ENCODE peak calls at places on chromosomes 4 and X, in nine cellular contexts. One of them, this sample, is unnamed.

GRCh38 chr4:27001398-27002164 is 140.9 kb downstream of the STIM2 start:
- DNase-seq in epithelial cell of proximal tubule: no peak
- DNase-seq in HEK293T: no peak
- DNase-seq in germinal center: no peak
- DNase-seq in activated CD8-positive, alpha-beta memory T cell treated with anti-CD3 and anti-CD28 coated beads for 1 hour: no peak
- DNase-seq in CD8-positive, alpha-beta T cell: no peak
- DNase-seq in EL: no peak
- DNase-seq in CD4-positive, alpha-beta T cell: no peak
- DNase-seq in stimulated activated CD8-positive, alpha-beta memory T cell treated with anti-CD3 and anti-CD28 coated beads, Interleukin-7, amount 100 ng/mL, for 1 hour: no peak
- DNase-seq in this sample: no peak

GRCh38 chr4:107255114-107255513 is 219.0 kb upstream of the DKK2 start:
- DNase-seq in epithelial cell of proximal tubule: no peak
- DNase-seq in HEK293T: no peak
- DNase-seq in germinal center: no peak
- DNase-seq in activated CD8-positive, alpha-beta memory T cell treated with anti-CD3 and anti-CD28 coated beads for 1 hour: no peak
- DNase-seq in CD8-positive, alpha-beta T cell: no peak
- DNase-seq in EL: peak
- DNase-seq in CD4-positive, alpha-beta T cell: no peak
- DNase-seq in stimulated activated CD8-positive, alpha-beta memory T cell treated with anti-CD3 and anti-CD28 coated beads, Interleukin-7, amount 100 ng/mL, for 1 hour: no peak
- DNase-seq in this sample: no peak

GRCh38 chr4:98710831-98711230 is 52.4 kb upstream of the TSPAN5 start:
- DNase-seq in epithelial cell of proximal tubule: no peak
- DNase-seq in HEK293T: no peak
- DNase-seq in germinal center: no peak
- DNase-seq in activated CD8-positive, alpha-beta memory T cell treated with anti-CD3 and anti-CD28 coated beads for 1 hour: no peak
- DNase-seq in CD8-positive, alpha-beta T cell: no peak
- DNase-seq in EL: peak
- DNase-seq in CD4-positive, alpha-beta T cell: no peak
- DNase-seq in stimulated activated CD8-positive, alpha-beta memory T cell treated with anti-CD3 and anti-CD28 coated beads, Interleukin-7, amount 100 ng/mL, for 1 hour: no peak
- DNase-seq in this sample: peak

GRCh38 chrX:109890910-109891502 is 111.9 kb upstream of the TMEM164 start:
- DNase-seq in epithelial cell of proximal tubule: no peak
- DNase-seq in HEK293T: peak
- DNase-seq in germinal center: peak
- DNase-seq in activated CD8-positive, alpha-beta memory T cell treated with anti-CD3 and anti-CD28 coated beads for 1 hour: peak
- DNase-seq in CD8-positive, alpha-beta T cell: peak
- DNase-seq in EL: peak
- DNase-seq in CD4-positive, alpha-beta T cell: peak
- DNase-seq in stimulated activated CD8-positive, alpha-beta memory T cell treated with anti-CD3 and anti-CD28 coated beads, Interleukin-7, amount 100 ng/mL, for 1 hour: no peak
- DNase-seq in this sample: peak

GRCh38 chr4:57154191-57154590 is 44.0 kb upstream of the IGFBP7 start:
- DNase-seq in epithelial cell of proximal tubule: no peak
- DNase-seq in HEK293T: no peak
- DNase-seq in germinal center: no peak
- DNase-seq in activated CD8-positive, alpha-beta memory T cell treated with anti-CD3 and anti-CD28 coated beads for 1 hour: no peak
- DNase-seq in CD8-positive, alpha-beta T cell: no peak
- DNase-seq in EL: peak
- DNase-seq in CD4-positive, alpha-beta T cell: no peak
- DNase-seq in stimulated activated CD8-positive, alpha-beta memory T cell treated with anti-CD3 and anti-CD28 coated beads, Interleukin-7, amount 100 ng/mL, for 1 hour: no peak
- DNase-seq in this sample: peak

GRCh38 chr4:38091636-38092035 is 131.4 kb downstream of the PTTG2 start:
- DNase-seq in epithelial cell of proximal tubule: no peak
- DNase-seq in HEK293T: no peak
- DNase-seq in germinal center: no peak
- DNase-seq in activated CD8-positive, alpha-beta memory T cell treated with anti-CD3 and anti-CD28 coated beads for 1 hour: no peak
- DNase-seq in CD8-positive, alpha-beta T cell: no peak
- DNase-seq in EL: no peak
- DNase-seq in CD4-positive, alpha-beta T cell: no peak
- DNase-seq in stimulated activated CD8-positive, alpha-beta memory T cell treated with anti-CD3 and anti-CD28 coated beads, Interleukin-7, amount 100 ng/mL, for 1 hour: no peak
- DNase-seq in this sample: peak

GRCh38 chr4:80336582-80336981 is 1.1 kb downstream of the CFAP299 start:
- DNase-seq in epithelial cell of proximal tubule: no peak
- DNase-seq in HEK293T: peak
- DNase-seq in germinal center: no peak
- DNase-seq in activated CD8-positive, alpha-beta memory T cell treated with anti-CD3 and anti-CD28 coated beads for 1 hour: no peak
- DNase-seq in CD8-positive, alpha-beta T cell: no peak
- DNase-seq in EL: peak
- DNase-seq in CD4-positive, alpha-beta T cell: no peak
- DNase-seq in stimulated activated CD8-positive, alpha-beta memory T cell treated with anti-CD3 and anti-CD28 coated beads, Interleukin-7, amount 100 ng/mL, for 1 hour: no peak
- DNase-seq in this sample: no peak

GRCh38 chr4:138034871-138035270 is 207.3 kb downstream of the SLC7A11 start:
- DNase-seq in epithelial cell of proximal tubule: no peak
- DNase-seq in HEK293T: no peak
- DNase-seq in germinal center: no peak
- DNase-seq in activated CD8-positive, alpha-beta memory T cell treated with anti-CD3 and anti-CD28 coated beads for 1 hour: no peak
- DNase-seq in CD8-positive, alpha-beta T cell: no peak
- DNase-seq in EL: peak
- DNase-seq in CD4-positive, alpha-beta T cell: no peak
- DNase-seq in stimulated activated CD8-positive, alpha-beta memory T cell treated with anti-CD3 and anti-CD28 coated beads, Interleukin-7, amount 100 ng/mL, for 1 hour: no peak
- DNase-seq in this sample: peak

GRCh38 chr4:75672461-75673026 is 667 bp downstream of the G3BP2 start:
- DNase-seq in epithelial cell of proximal tubule: no peak
- DNase-seq in HEK293T: peak
- DNase-seq in germinal center: peak
- DNase-seq in activated CD8-positive, alpha-beta memory T cell treated with anti-CD3 and anti-CD28 coated beads for 1 hour: peak
- DNase-seq in CD8-positive, alpha-beta T cell: peak
- DNase-seq in EL: peak
- DNase-seq in CD4-positive, alpha-beta T cell: peak
- DNase-seq in stimulated activated CD8-positive, alpha-beta memory T cell treated with anti-CD3 and anti-CD28 coated beads, Interleukin-7, amount 100 ng/mL, for 1 hour: peak
- DNase-seq in this sample: peak

GRCh38 chrX:134469481-134469880 is 9.5 kb downstream of the HPRT1 start:
- DNase-seq in epithelial cell of proximal tubule: no peak
- DNase-seq in HEK293T: no peak
- DNase-seq in germinal center: no peak
- DNase-seq in activated CD8-positive, alpha-beta memory T cell treated with anti-CD3 and anti-CD28 coated beads for 1 hour: no peak
- DNase-seq in CD8-positive, alpha-beta T cell: no peak
- DNase-seq in EL: peak
- DNase-seq in CD4-positive, alpha-beta T cell: no peak
- DNase-seq in stimulated activated CD8-positive, alpha-beta memory T cell treated with anti-CD3 and anti-CD28 coated beads, Interleukin-7, amount 100 ng/mL, for 1 hour: no peak
- DNase-seq in this sample: peak